ENCODE peak calls at places on chromosomes 12 and 14, in eight cellular contexts. O is globus pallidus, S is GM10248, L is AG09319, F is HS-5, X is cerebellum, E is left kidney, J is foreskin fibroblast. Y is an unnamed sample.

GRCh38 chr12:113075137-113075683 is 18.7 kb downstream of the DTX1 start:
- DNase-seq in O (no peak), S (peak; percentile 84), L (no peak), F (no peak), X (no peak), E (no peak), J (no peak), Y (no peak)

GRCh38 chr12:80936642-80937390 is 918 bp downstream of the LIN7A start:
- DNase-seq in O (peak; percentile 7), S (peak; percentile 32), L (no peak), F (peak; percentile 16), X (peak; percentile 42), E (peak; percentile 82), J (peak; percentile 51), Y (no peak)

GRCh38 chr14:99756796-99757195 is 36.4 kb upstream of the EML1 start:
- DNase-seq in O (no peak), S (no peak), L (no peak), F (no peak), X (no peak), E (no peak), J (no peak), Y (no peak)

GRCh38 chr12:53234236-53234635 is 2.2 kb upstream of the RARG start:
- DNase-seq in O (no peak), S (no peak), L (no peak), F (no peak), X (no peak), E (peak; percentile 76), J (no peak), Y (no peak)

GRCh38 chr14:30427846-30428245 is 131.1 kb upstream of the G2E3 start:
- DNase-seq in O (no peak), S (no peak), L (no peak), F (no peak), X (no peak), E (no peak), J (no peak), Y (no peak)

GRCh38 chr12:52231305-52232232 is 1.5 kb upstream of the KRT7 start:
- DNase-seq in O (no peak), S (no peak), L (no peak), F (no peak), X (no peak), E (no peak), J (no peak), Y (peak; percentile 37)

GRCh38 chr12:107684990-107685359 is 624 bp upstream of the PWP1 start:
- DNase-seq in O (no peak), S (no peak), L (no peak), F (no peak), X (peak; percentile 10), E (peak; percentile 86), J (peak; percentile 20), Y (peak; percentile 63)

GRCh38 chr12:23098110-23099049 is 473.4 kb downstream of the ETNK1 start:
- DNase-seq in O (no peak), S (no peak), L (no peak), F (no peak), X (no peak), E (peak; percentile 10), J (no peak), Y (no peak)

GRCh38 chr12:57133916-57134315 is 5.6 kb downstream of the LRP1 start:
- DNase-seq in O (no peak), S (no peak), L (no peak), F (no peak), X (no peak), E (no peak), J (no peak), Y (no peak)

GRCh38 chr14:104515059-104515810 is 64.3 kb upstream of the C14orf180 start:
- DNase-seq in O (no peak), S (no peak), L (no peak), F (no peak), X (no peak), E (no peak), J (no peak), Y (no peak)

GRCh38 chr12:32166510-32166909 is 59.9 kb downstream of the BICD1 start:
- DNase-seq in O (no peak), S (no peak), L (no peak), F (no peak), X (no peak), E (no peak), J (no peak), Y (no peak)

GRCh38 chr12:129531004-129531403 is 372.8 kb downstream of the TMEM132D start:
- DNase-seq in O (no peak), S (no peak), L (no peak), F (no peak), X (no peak), E (peak; percentile 22), J (no peak), Y (peak; percentile 16)

GRCh38 chr14:73392329-73393257 is 65.8 kb downstream of the NUMB start:
- DNase-seq in O (no peak), S (peak; percentile 19), L (no peak), F (no peak), X (no peak), E (no peak), J (no peak), Y (no peak)

GRCh38 chr12:94326727-94327126 is 132.9 kb downstream of the CEP83 start:
- DNase-seq in O (no peak), S (no peak), L (peak; percentile 0), F (peak; percentile 63), X (no peak), E (no peak), J (peak; percentile 51), Y (no peak)

GRCh38 chr12:6700646-6701051 is at the start of gene PIANP:
- DNase-seq in O (no peak), S (no peak), L (no peak), F (no peak), X (peak; percentile 85), E (peak; percentile 93), J (no peak), Y (no peak)